ENCODE peak calls at places on chromosome 3, in nine cellular contexts. G is AG09309, O is GM23248, Q is lower leg skin, R is right lobe of liver, Z is H7, D is GM06990, A is coronary artery, I is astrocyte of the spinal cord. F is an unnamed sample.

GRCh38 chr3:53850895-53851294 is 4.5 kb downstream of the IL17RB start:
- DNase-seq in Z (no peak), R (no peak), A (no peak), I (peak), Q (no peak), D (no peak), G (no peak), O (peak), F (peak)

GRCh38 chr3:167882057-167882667 is 146.6 kb downstream of the SERPINI1 start:
- DNase-seq in O (peak), G (peak), Q (no peak), R (no peak), A (no peak), I (peak), D (peak), Z (no peak), F (peak)

GRCh38 chr3:165614332-165614731 is 222.9 kb downstream of the BCHE start:
- DNase-seq in D (no peak), G (no peak), O (no peak), Z (no peak), R (no peak), I (no peak), Q (no peak), A (no peak), F (no peak)

GRCh38 chr3:186110975-186111974 is 2.4 kb upstream of the ETV5 start:
- DNase-seq in O (no peak), Q (no peak), Z (no peak), I (no peak), D (no peak), G (no peak), R (no peak), A (no peak), F (no peak)

GRCh38 chr3:2856062-2856792 is 253.9 kb downstream of the IL5RA start:
- DNase-seq in R (no peak), Q (no peak), Z (peak), D (no peak), I (no peak), A (no peak), O (no peak), G (no peak), F (no peak)

GRCh38 chr3:46664971-46665762 is 28.3 kb downstream of the ALS2CL start:
- DNase-seq in D (no peak), Q (no peak), G (no peak), I (no peak), Z (peak), A (no peak), R (no peak), O (no peak), F (no peak)

GRCh38 chr3:151960956-151961580 is 87.6 kb downstream of the SUCNR1 start:
- DNase-seq in O (no peak), Q (no peak), I (peak), Z (no peak), R (no peak), G (no peak), D (no peak), A (no peak), F (no peak)

GRCh38 chr3:11534011-11534782 is 109.5 kb downstream of the VGLL4 start:
- DNase-seq in R (no peak), Z (peak), I (no peak), O (no peak), D (no peak), G (no peak), Q (no peak), A (no peak), F (no peak)

GRCh38 chr3:194296448-194296831 is 54.7 kb downstream of the CPN2 start:
- DNase-seq in R (no peak), A (no peak), O (peak), Q (no peak), Z (peak), D (no peak), G (no peak), I (peak), F (no peak)

GRCh38 chr3:133329626-133330025 is 70.2 kb upstream of the BFSP2 start:
- DNase-seq in I (no peak), Q (no peak), O (no peak), G (no peak), A (no peak), D (no peak), R (no peak), Z (no peak), F (no peak)

GRCh38 chr3:162338514-162338913 is 841.9 kb downstream of the OTOL1 start:
- DNase-seq in R (no peak), Q (no peak), I (peak), D (no peak), Z (no peak), G (no peak), O (no peak), A (no peak), F (no peak)

DNA sequence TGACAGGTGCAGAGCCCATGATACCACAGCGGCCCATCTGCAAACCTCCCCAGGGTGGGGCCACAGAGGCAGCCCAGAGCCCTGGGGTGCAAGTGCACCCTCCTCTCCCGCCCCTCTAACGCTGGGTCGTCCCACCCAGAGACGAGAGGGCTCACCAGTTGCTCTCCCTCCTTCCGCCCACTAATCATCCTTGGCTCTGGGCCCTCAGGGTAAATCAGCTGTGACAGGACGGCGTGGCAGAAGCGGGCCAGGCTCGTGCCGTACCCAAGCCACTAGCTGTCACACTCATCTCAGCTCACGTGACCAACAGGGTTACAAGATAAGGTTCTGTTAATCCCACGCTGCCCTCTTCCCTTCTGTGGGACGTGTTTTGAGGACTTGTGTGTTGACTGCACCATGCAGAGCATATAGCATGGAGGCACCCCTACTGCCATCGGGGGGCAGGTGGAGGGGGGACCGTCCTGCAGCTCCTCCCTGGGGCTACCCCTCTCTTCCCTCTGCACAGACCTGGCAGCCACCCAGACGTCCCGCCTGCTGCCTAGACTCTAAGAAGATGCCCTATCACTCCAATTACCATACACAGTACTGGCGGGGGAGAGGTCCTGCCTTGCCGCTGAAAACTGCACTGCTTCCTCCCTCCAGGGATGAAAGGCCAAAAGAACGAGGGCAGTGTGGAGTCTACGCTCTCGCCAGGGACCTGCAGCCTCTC is 467 bp downstream of the TNK2 start:
- DNase-seq in G (no peak), I (no peak), Q (no peak), A (no peak), Z (no peak), R (peak), O (peak), D (peak), F (no peak)
- H3K4me3 ChIP-seq in G (peak), I (peak), Q (peak), A (peak), Z (peak), R (peak), O (peak), D (peak), F (peak)

DNA sequence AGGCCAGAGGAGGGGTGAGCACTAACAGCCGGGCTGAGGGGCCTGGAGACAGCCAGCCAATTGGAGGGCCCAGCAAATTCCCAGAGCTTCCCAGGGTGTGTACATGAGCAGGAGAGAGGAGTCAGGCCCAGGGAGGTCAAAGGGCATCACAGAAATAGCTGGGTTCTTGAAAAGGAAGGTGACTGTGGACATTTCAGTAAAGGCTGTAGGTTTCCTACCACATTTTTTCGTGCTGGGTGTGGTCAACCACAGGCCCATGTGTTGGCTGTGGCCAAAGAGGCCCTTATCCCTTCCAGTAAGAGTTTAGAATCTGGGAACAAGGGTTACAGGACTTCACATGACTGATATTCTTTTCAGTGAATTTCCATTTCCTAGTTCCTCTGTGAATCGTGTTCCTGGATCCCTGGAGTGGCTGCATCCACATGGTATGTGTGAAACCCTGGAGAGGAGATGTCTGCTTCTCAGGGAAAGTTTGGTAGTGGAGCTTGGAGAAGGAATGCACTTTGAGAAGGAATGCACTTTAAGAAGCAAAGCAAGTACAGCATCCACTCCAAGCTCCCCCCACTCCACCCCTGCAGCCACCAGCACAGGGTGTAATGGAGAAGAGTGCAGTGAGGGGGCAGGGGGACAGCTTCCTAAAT is 73.2 kb upstream of the HEG1 start:
- DNase-seq in Z (no peak), R (no peak), Q (no peak), I (peak), D (no peak), A (no peak), O (peak), G (peak), F (peak)
- H3K4me3 ChIP-seq in Z (no peak), R (no peak), Q (no peak), I (no peak), D (no peak), A (no peak), O (peak), G (no peak), F (peak)

GRCh38 chr3:58463942-58464271 is 28.0 kb upstream of the KCTD6 start:
- DNase-seq in I (no peak), A (no peak), D (no peak), Z (no peak), R (no peak), G (no peak), Q (no peak), O (no peak), F (peak)
- H3K4me3 ChIP-seq in I (no peak), A (peak), D (no peak), Z (no peak), R (no peak), G (no peak), Q (no peak), O (peak), F (no peak)

GRCh38 chr3:115659253-115659652 is 35.9 kb downstream of the GAP43 start:
- DNase-seq in Z (no peak), R (no peak), Q (no peak), O (peak), I (no peak), G (no peak), D (peak), A (no peak), F (no peak)
- H3K4me3 ChIP-seq in Z (no peak), R (peak), Q (no peak), O (peak), I (no peak), G (no peak), D (peak), A (peak), F (peak)

DNA sequence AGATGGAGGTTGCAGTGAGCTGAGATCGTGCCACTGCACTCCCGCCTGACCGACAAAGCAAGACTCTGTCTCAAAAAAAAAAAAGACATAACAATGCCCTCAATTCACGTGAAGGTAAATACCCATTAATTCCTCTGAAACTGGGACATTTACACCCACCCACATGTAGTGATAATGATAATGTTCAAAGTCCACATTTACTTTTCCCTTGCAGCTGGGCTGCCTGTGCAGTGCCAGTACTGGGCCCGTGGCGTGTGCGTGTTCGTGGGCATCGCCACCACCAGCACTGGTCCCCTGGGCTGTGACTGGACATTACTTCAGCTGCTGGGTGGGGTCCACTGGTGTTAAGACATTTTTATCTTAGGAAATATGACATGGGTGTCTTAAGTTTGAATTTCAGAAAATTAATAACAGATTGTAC is 123.6 kb downstream of the SLC25A26 start:
- DNase-seq in R (peak), O (no peak), Q (peak), Z (no peak), A (no peak), D (no peak), G (no peak), I (no peak), F (no peak)
- H3K4me3 ChIP-seq in R (no peak), O (no peak), Q (no peak), Z (no peak), A (no peak), D (no peak), G (no peak), I (no peak), F (no peak)

DNA sequence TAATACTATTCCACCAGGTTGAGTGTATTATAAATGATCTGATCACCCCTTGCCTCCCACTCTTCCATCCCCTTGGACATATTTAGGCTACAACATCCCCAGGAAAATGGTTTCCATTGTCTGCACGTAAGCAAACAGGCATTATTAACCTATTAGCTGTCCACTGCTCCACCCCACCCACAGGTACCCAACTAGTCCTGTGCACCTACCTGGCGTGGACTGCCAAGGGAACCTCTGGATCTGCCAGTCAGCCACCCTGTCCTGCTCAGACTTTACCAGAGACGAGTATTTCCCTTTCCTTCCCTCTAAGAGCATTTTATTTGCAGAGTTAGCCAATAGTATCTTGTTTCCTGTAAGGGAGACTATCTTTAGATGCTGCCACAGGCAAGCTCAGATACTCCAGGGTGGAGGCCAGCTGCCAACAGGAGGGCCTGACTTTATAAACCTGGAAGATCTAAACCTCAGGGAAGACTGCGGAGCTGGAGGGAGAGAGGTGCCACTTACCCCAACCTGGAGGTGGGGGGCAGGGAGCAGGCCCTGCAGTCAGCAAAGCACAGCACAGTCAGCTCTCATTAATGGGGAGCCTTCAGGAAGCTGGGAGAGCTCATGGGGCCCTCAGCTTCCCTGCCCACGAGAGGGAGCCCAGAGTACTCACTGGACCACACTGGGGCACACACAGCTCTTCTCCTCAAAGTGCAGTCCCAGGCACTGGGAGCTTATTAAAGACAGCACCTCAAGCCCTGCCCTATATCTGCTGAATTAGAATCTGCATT is at the start of gene CX3CR1:
- DNase-seq in O (no peak), D (no peak), R (no peak), Z (no peak), Q (no peak), A (no peak), I (no peak), G (no peak), F (no peak)
- H3K4me3 ChIP-seq in O (no peak), D (no peak), R (no peak), Z (no peak), Q (no peak), A (no peak), I (no peak), G (no peak), F (no peak)

DNA sequence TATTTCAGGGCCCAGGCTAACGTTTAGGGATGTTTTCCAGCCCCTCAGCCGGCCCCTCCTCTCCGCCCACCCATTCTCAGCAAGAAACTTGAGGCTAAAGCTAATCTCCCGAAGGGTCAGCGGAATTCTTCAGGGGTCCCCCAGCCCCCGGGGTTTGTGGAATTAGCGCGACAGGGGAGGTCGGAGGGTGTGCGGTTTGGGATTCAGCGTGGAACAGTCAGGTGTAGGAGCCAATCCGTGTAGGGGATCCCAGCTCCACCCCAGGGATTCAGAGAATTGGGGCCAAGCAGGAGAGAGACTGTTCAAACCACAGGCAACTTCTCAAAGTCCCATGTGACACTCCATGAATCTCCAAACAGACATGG is 1.7 kb downstream of the PTX3 start:
- DNase-seq in G (no peak), O (peak), A (no peak), D (no peak), Z (peak), R (no peak), Q (no peak), I (no peak), F (no peak)
- H3K4me3 ChIP-seq in G (peak), O (peak), A (peak), D (no peak), Z (peak), R (no peak), Q (no peak), I (peak), F (peak)

DNA sequence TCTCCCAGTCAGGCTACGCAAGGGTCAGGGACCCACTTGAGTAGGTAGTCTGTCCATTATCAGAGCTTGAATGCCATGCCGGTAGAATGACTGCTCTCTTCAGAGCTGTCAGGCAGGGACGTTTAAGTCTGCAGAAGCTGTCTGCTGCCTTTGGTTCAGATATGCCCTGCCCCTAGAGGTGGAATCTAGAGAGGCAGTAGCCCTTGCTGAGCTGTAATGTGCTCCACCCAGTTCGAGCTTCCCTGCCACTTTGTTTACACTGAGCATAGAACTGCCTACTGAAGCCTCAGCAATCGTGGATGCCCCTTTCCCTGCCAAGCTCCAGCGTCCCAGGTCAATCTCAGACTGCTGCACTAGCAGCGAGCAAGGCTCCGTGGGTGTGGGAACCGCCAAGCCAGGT is 57.5 kb upstream of the SETMAR start:
- DNase-seq in Q (no peak), D (no peak), I (no peak), Z (no peak), O (no peak), G (no peak), R (no peak), A (no peak), F (no peak)
- H3K4me3 ChIP-seq in Q (no peak), D (no peak), I (no peak), Z (no peak), O (no peak), G (no peak), R (no peak), A (no peak), F (no peak)

GRCh38 chr3:138594935-138595259 is 837 bp upstream of the CEP70 start:
- DNase-seq in R (no peak), I (no peak), D (no peak), O (no peak), A (no peak), G (no peak), Q (no peak), Z (no peak), F (no peak)
- H3K4me3 ChIP-seq in R (no peak), I (peak), D (no peak), O (peak), A (peak), G (no peak), Q (no peak), Z (no peak), F (peak)

F was measured in skeletal muscle cell.